ENCODE peak calls at places on chromosomes 1 and 21, in eight cellular contexts. D, G, O, J, H, P, F and S are unnamed samples. For H3K4me1 and H3K9me3, the result is how much of the 10 kb centered on the place peaks cover.

GRCh38 chr1:222820159-222820732 is 5.4 kb downstream of the DISP1 start:
- DNase-seq in F (no peak), P (no peak), H (no peak), J (no peak), G (no peak), O (no peak), D (no peak), S (no peak)

GRCh38 chr1:231724876-231725647 is 98.5 kb downstream of the DISC1 start:
- DNase-seq in D (no peak), O (no peak), F (no peak), J (peak), G (peak), P (no peak), H (peak), S (no peak)

GRCh38 chr1:43082701-43083100 is 89.4 kb downstream of the EBNA1BP2 start:
- DNase-seq in D (no peak), J (no peak), P (no peak), O (no peak), G (no peak), H (no peak), F (no peak), S (no peak)

GRCh38 chr1:65952692-65953091 is 160.0 kb downstream of the PDE4B start:
- DNase-seq in J (peak), F (no peak), O (no peak), H (no peak), P (no peak), G (peak), D (no peak), S (no peak)

GRCh38 chr1:3518256-3518655 is 63.8 kb downstream of the ARHGEF16 start:
- DNase-seq in P (no peak), G (no peak), H (no peak), O (no peak), F (no peak), J (no peak), D (no peak), S (no peak)

GRCh38 chr21:45584786-45585185 is 42.5 kb upstream of the SLC19A1 start:
- DNase-seq in P (no peak), O (peak), J (no peak), F (no peak), D (no peak), H (no peak), G (no peak), S (peak)

GRCh38 chr1:241186716-241187115 is 170.3 kb downstream of the RGS7 start:
- DNase-seq in G (no peak), F (no peak), H (no peak), O (no peak), D (no peak), P (no peak), J (no peak), S (no peak)

GRCh38 chr1:178940022-178940765 is 69.3 kb upstream of the ANGPTL1 start:
- DNase-seq in F (no peak), J (peak), D (no peak), H (no peak), O (no peak), G (peak), P (no peak), S (no peak)

GRCh38 chr1:118788372-118788955 is 199.7 kb downstream of the TBX15 start:
- DNase-seq in P (no peak), G (peak), J (peak), F (no peak), O (no peak), H (no peak), D (no peak), S (no peak)

GRCh38 chr1:90717356-90717664 is 208 bp upstream of the BARHL2 start:
- DNase-seq in G (no peak), F (no peak), J (no peak), O (no peak), P (no peak), H (no peak), D (no peak), S (no peak)

GRCh38 chr1:204361341-204361771 is 1.6 kb upstream of the PLEKHA6 start:
- DNase-seq in J (no peak), F (no peak), H (no peak), G (no peak), O (no peak), D (no peak), P (no peak), S (no peak)

GRCh38 chr1:25658791-25659431 is 42.3 kb downstream of the MAN1C1 start:
- DNase-seq in P (peak), G (no peak), H (peak), F (no peak), O (peak), J (peak), D (no peak), S (peak)

GRCh38 chr1:167938083-167938482 is 1.2 kb upstream of the MPC2 start:
- DNase-seq in P (no peak), H (no peak), O (no peak), F (no peak), G (no peak), D (no peak), J (no peak), S (no peak)

GRCh38 chr1:220655509-220655908 is 34.7 kb upstream of the C1orf115 start:
- DNase-seq in J (no peak), H (no peak), F (no peak), D (no peak), G (no peak), P (no peak), O (no peak), S (no peak)

GRCh38 chr1:47694011-47694890 is 256.4 kb downstream of the FOXD2 start:
- DNase-seq in F (no peak), P (no peak), J (no peak), O (no peak), H (no peak), D (no peak), G (no peak), S (peak)

GRCh38 chr1:242425232-242425631 is 99.3 kb downstream of the PLD5 start:
- DNase-seq in P (no peak), J (peak), F (no peak), H (no peak), G (no peak), D (no peak), O (no peak), S (no peak)

GRCh38 chr1:222416001-222416791 is 131.7 kb downstream of the HHIPL2 start:
- DNase-seq in J (no peak), G (peak), O (no peak), D (no peak), P (no peak), F (no peak), H (no peak), S (no peak)

GRCh38 chr1:156625436-156626078 is 6.3 kb downstream of the HAPLN2 start:
- DNase-seq in G (peak), F (no peak), O (peak), H (peak), D (peak), P (peak), J (peak), S (peak)

DNA sequence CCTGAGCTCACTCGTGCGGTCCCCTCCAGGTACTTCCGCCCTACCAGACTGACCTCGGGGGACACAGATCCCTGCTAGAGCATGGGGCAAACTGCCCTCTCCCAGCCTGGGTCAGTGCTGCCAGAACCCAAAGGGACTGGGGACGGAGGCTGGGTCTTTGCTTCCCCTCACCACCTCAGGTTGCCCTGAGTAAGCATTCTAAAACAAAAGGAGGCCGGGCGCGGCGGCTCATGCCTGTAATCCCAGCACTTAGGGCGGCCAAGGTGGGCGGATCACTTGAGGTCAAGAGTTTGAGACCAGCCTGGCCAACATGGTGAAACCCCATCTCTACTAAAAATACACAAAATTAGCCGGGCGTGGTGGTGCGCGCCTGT is 108.4 kb downstream of the SPSB1 start:
- DNase-seq in D (no peak), H (no peak), P (no peak), G (no peak), J (no peak), F (no peak), O (no peak), S (no peak)
- H3K4me1 ChIP-seq in D (under half), H (under half), P (under half), G (under half), J (under half), F (under half), O (under half), S (under half)

DNA sequence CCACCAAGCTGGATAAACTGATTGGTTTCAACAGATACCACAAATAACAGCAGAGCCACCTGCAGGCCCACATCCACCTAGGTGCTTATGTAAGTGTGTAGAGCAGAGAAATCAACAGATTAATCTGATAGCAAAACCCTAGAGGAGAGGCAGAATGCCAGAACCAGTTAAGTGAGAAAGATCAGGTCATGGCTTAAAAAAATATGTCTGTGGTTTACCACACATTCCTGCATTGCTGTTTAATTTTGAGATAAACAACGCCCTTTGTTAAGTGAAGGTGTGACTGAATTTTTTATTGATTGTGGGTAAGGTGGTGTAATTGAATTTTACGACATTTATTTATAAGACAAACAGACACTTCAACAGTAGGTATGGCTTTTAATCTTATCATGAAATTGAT is 21.2 kb downstream of the CRNN start:
- DNase-seq in P (no peak), G (peak), F (peak), O (no peak), J (no peak), D (no peak), H (no peak), S (no peak)
- H3K9me3 ChIP-seq in P (under half), G (under half), F (under half), O (under half), J (under half), D (under half), H (under half), S (under half)

DNA sequence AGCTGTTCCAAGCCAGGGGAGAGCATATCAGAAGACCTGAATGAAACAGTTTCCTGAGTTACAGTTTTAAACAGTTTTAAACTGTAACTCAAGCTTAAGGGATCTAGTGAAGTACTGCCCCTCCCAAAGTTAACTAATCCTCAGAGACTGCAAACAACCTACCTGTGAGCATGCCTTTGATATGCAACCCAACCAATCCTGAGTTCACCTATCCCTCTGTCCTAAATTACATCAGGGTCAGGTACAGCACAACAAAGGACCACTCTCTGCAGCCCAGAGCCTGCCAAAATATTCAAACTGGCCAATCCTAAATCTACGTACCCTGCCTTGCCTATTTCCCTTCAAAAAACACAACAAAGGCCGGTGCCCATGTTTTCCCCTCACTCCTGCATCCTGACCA is 32.8 kb upstream of the RAVER2 start:
- DNase-seq in F (no peak), J (no peak), O (no peak), D (no peak), G (no peak), H (no peak), P (no peak), S (no peak)
- H3K4me1 ChIP-seq in F (under half), J (under half), O (under half), D (under half), G (under half), H (under half), P (under half), S (under half)

DNA sequence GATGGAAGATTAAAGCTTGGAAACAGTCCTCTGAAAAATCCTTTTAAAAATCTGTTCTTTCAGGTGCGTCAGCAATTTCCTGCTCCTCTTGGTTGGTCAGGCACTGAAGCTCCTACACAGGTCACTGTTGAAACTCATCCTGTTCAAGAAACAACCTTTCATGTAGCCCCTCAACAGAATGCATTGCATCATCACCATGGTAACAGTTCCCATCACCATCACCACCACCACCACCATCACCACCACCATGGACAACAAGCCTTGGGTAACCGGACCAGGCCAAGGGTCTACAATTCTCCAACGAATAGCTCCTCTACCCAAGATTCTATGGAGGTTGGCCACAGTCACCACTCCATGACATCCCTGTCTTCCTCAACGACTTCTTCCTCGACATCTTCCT is 145.3 kb downstream of the DYRK1A start:
- DNase-seq in G (no peak), D (no peak), O (no peak), F (no peak), H (no peak), J (no peak), P (no peak), S (no peak)
- H3K9me3 ChIP-seq in G (under half), D (under half), O (under half), F (under half), H (under half), J (under half), P (under half), S (under half)

GRCh38 chr21:37200641-37201480 is 66.3 kb downstream of the VPS26C start:
- DNase-seq in P (no peak), O (no peak), F (no peak), H (no peak), J (no peak), G (no peak), D (no peak), S (no peak)
- H3K4me1 ChIP-seq in P (under half), O (under half), F (under half), H (under half), J (under half), G (under half), D (under half), S (under half)